ENCODE peak calls at places on chromosomes 16 and 17, in eight cellular contexts. M is PC-3, O is hepatocyte, N is GM23338, F is HCT116, U is GM23248, W is MM.1S, C is SK-N-SH. X is an unnamed sample.

GRCh38 chr17:44293509-44294226 is 14.7 kb upstream of the RUNDC3A start:
- DNase-seq in W (peak; percentile 84), F (no peak), M (no peak), C (no peak), O (no peak), U (no peak), N (no peak), X (no peak)

GRCh38 chr16:56662357-56663354 is 4.9 kb downstream of the MT1F start:
- DNase-seq in C (no peak), U (no peak), F (no peak), M (no peak), N (peak; percentile 65), W (no peak), O (no peak), X (no peak)

GRCh38 chr17:29430275-29430674 is 40.1 kb downstream of the TAOK1 start:
- DNase-seq in N (no peak), F (no peak), W (no peak), M (no peak), U (no peak), C (no peak), O (no peak), X (no peak)

GRCh38 chr17:64385187-64386083 is 5.2 kb downstream of the PECAM1 start:
- DNase-seq in U (peak; percentile 87), F (peak; percentile 46), O (peak; percentile 69), N (no peak), C (no peak), W (no peak), M (peak; percentile 98), X (no peak)

GRCh38 chr16:23959069-23959800 is 123.5 kb downstream of the PRKCB start:
- DNase-seq in W (no peak), N (no peak), F (no peak), M (no peak), O (no peak), C (no peak), U (no peak), X (no peak)

GRCh38 chr16:67608367-67608766 is 36.6 kb upstream of the CARMIL2 start:
- DNase-seq in N (no peak), C (no peak), U (no peak), F (no peak), M (no peak), O (no peak), W (no peak), X (no peak)

GRCh38 chr16:48602357-48603014 is 7.5 kb downstream of the N4BP1 start:
- DNase-seq in N (no peak), O (no peak), C (no peak), U (no peak), M (no peak), W (no peak), F (no peak), X (no peak)

GRCh38 chr16:78230832-78231231 is 131.4 kb downstream of the WWOX start:
- DNase-seq in M (peak; percentile 83), U (no peak), N (no peak), F (no peak), W (no peak), C (no peak), O (peak; percentile 54), X (no peak)

GRCh38 chr16:1972490-1972877 is 631 bp downstream of the TBL3 start:
- DNase-seq in M (no peak), W (no peak), O (peak; percentile 60), F (no peak), N (peak; percentile 56), C (peak; percentile 58), U (peak; percentile 78), X (peak; percentile 50)

GRCh38 chr16:50166511-50167500 is 13.7 kb downstream of the TENT4B start:
- DNase-seq in N (no peak), O (no peak), F (no peak), C (no peak), M (peak; percentile 21), W (no peak), U (peak; percentile 29), X (no peak)

GRCh38 chr16:53945996-53946395 is 242.0 kb downstream of the FTO start:
- DNase-seq in M (peak; percentile 55), U (peak; percentile 66), F (peak; percentile 8), N (peak; percentile 67), C (peak; percentile 22), W (no peak), O (peak; percentile 60), X (peak; percentile 65)

GRCh38 chr17:72683506-72684404 is 408.7 kb downstream of the SLC39A11 start:
- DNase-seq in F (peak; percentile 94), W (no peak), M (peak; percentile 100), C (no peak), U (peak; percentile 96), O (peak; percentile 84), N (no peak), X (no peak)

GRCh38 chr17:36616391-36617029 is 15.1 kb downstream of the MRM1 start:
- DNase-seq in C (no peak), U (no peak), W (no peak), M (no peak), O (no peak), F (no peak), N (no peak), X (no peak)

GRCh38 chr16:64356267-64356666 is 765.6 kb downstream of the CDH11 start:
- DNase-seq in M (peak; percentile 75), W (no peak), U (peak; percentile 95), F (no peak), O (peak; percentile 50), N (no peak), C (no peak), X (no peak)

GRCh38 chr16:68972720-68973119 is 129.4 kb downstream of the TANGO6 start:
- DNase-seq in N (peak; percentile 89), O (peak; percentile 33), C (peak; percentile 27), F (no peak), U (peak; percentile 40), M (peak; percentile 51), W (no peak), X (peak; percentile 73)

GRCh38 chr17:57330587-57330986 is 74.3 kb downstream of the MSI2 start:
- DNase-seq in O (no peak), N (no peak), U (no peak), F (no peak), C (no peak), M (no peak), W (no peak), X (no peak)

GRCh38 chr16:83248735-83249469 is 558.9 kb upstream of the HSBP1 start:
- DNase-seq in F (no peak), M (no peak), U (peak; percentile 17), W (no peak), N (no peak), C (no peak), O (no peak), X (no peak)

GRCh38 chr17:55323518-55324295 is 58.9 kb downstream of the HLF start:
- DNase-seq in F (no peak), N (no peak), O (no peak), M (no peak), W (no peak), C (no peak), U (no peak), X (no peak)

GRCh38 chr17:55320594-55321506 is 56.1 kb downstream of the HLF start:
- DNase-seq in W (no peak), C (no peak), F (no peak), O (no peak), U (no peak), M (no peak), N (no peak), X (no peak)

GRCh38 chr17:55322451-55322985 is 57.8 kb downstream of the HLF start:
- DNase-seq in M (no peak), W (no peak), N (no peak), F (no peak), C (no peak), O (no peak), U (no peak), X (no peak)

GRCh38 chr17:55319933-55320593 is 55.3 kb downstream of the HLF start:
- DNase-seq in U (no peak), W (no peak), M (no peak), O (no peak), N (no peak), C (no peak), F (no peak), X (no peak)

DNA sequence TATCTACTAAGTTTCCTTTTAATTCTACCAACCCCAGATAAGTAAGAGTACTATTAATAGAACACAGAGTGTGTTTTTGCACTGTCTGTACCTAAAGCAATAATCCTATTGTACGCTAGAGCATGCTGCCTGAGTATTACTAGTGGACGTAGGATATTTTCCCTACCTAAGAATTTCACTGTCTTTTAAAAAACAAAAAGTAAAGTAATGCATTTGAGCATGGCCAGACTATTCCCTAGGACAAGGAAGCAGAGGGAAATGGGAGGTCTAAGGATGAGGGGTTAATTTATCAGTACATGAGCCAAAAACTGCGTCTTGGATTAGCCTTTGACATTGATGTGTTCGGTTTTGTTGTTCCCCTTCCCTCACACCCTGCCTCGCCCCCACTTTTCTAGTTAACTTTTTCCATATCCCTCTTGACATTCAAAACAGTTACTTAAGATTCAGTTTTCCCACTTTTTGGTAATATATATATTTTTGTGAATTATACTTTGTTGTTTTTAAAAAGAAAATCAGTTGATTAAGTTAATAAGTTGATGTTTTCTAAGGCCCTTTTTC is 56.8 kb downstream of the HLF start:
- DNase-seq in W (no peak), N (no peak), U (no peak), C (no peak), F (no peak), M (no peak), O (no peak), X (no peak)
- H2AFZ ChIP-seq in W (no peak overlapping the region), N (no peak overlapping the region), U (peak overlapping the region; percentile 15), C (no peak overlapping the region), F (no peak overlapping the region), M (peak overlapping the region; percentile 46), O (no peak overlapping the region), X (no peak overlapping the region)

GRCh38 chr17:76365256-76365903 is 11.7 kb upstream of the PRPSAP1 start:
- DNase-seq in W (no peak), O (no peak), M (peak; percentile 59), N (peak; percentile 51), F (peak; percentile 57), U (peak; percentile 34), C (no peak), X (peak; percentile 30)
- TF ChIP-seq EZH2phosphoT487 in W (no peak), O (no peak), M (no peak), N (no peak), F (no peak), U (no peak), C (no peak), X (no peak)

GRCh38 chr16:282491-282890 is 473 bp upstream of the PDIA2 start:
- DNase-seq in W (no peak), F (no peak), U (no peak), O (no peak), C (no peak), N (no peak), M (no peak), X (no peak)
- H3K27me3 ChIP-seq in W (peaks cover 23% of the 10 kb centered on the region), F (no peaks in the 10 kb centered on the region), U (peaks cover 9% of the 10 kb centered on the region), O (peaks cover 28% of the 10 kb centered on the region), C (no peaks in the 10 kb centered on the region), N (peaks cover 31% of the 10 kb centered on the region), M (peaks cover 11% of the 10 kb centered on the region), X (peaks cover 48% of the 10 kb centered on the region)

DNA sequence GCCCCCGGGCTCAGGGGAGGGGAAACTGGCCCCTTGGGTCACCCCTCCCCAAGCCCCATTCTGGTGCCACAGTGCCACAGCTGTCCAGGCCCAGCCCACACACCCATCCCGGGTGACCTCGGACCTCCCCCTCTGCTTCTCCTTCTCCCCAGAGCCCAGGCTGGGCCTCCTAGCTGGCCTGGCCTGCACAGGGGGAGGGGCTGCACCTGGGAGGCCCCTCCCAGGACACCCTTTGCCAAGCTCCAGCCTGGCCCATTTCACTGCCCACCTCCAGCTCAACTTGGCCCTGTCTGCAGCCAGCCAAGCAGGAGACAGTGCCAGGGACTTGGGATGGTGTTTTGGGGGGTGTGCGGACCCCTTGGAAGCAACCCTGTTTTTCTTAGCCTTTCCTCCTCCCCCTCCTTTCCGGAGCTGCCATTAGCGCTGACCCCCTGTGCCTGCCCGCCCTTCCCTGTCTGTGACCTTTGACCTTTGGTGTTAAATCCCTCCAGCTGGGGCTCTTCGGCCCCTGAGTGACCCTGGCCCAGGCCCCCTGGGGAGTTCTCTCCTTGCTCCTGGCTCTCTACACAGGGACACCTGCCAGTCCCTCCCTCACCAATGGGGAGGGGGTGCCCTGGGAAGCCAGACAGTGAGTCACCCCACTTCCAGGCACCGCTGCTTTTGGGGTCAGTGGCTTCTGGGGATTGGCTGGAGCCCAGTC is 1.8 kb downstream of the GLIS2 start:
- DNase-seq in N (peak; percentile 17), O (peak; percentile 63), W (no peak), U (peak; percentile 39), M (peak; percentile 11), F (no peak), C (no peak), X (peak; percentile 84)
- H2AFZ ChIP-seq in N (no peak overlapping the region), O (no peak overlapping the region), W (no peak overlapping the region), U (no peak overlapping the region), M (peak overlapping the region; percentile 43), F (no peak overlapping the region), C (no peak overlapping the region), X (no peak overlapping the region)

X was measured in neural progenitor cell.